ENCODE peak calls at places on chromosomes 5 and 9, in four cellular contexts. G is Peyer's patch, F is cardiac muscle cell, D is esophagus squamous epithelium. O is an unnamed sample.

GRCh38 chr5:146680846-146681585 is 165.0 kb upstream of the GPR151 start:
- DNase-seq in G (no peak), F (no peak), D (no peak), O (no peak)

GRCh38 chr9:136688274-136689107 is 1.2 kb upstream of the AGPAT2 start:
- DNase-seq in G (no peak), F (no peak), D (no peak), O (no peak)

GRCh38 chr9:91978739-91979414 is 28.8 kb upstream of the ROR2 start:
- DNase-seq in G (no peak), F (peak; percentile 56), D (no peak), O (peak; percentile 21)

GRCh38 chr5:98753507-98753906 is 20.0 kb upstream of the RGMB start:
- DNase-seq in G (no peak), F (no peak), D (no peak), O (no peak)

GRCh38 chr5:179558912-179559279 is 8.5 kb downstream of the RUFY1 start:
- DNase-seq in G (peak; percentile 59), F (peak; percentile 38), D (no peak), O (no peak)

GRCh38 chr9:7089391-7089790 is 331.6 kb downstream of the KDM4C start:
- DNase-seq in G (no peak), F (no peak), D (no peak), O (no peak)

GRCh38 chr5:10627185-10628115 is 63.6 kb downstream of the ANKRD33B start:
- DNase-seq in G (peak; percentile 73), F (peak; percentile 97), D (peak; percentile 35), O (peak; percentile 93)

GRCh38 chr9:135602789-135603481 is 36.4 kb downstream of the GLT6D1 start:
- DNase-seq in G (peak; percentile 52), F (peak; percentile 45), D (no peak), O (peak; percentile 57)

GRCh38 chr5:125194901-125195300 is 448.5 kb upstream of the ZNF608 start:
- DNase-seq in G (no peak), F (no peak), D (no peak), O (no peak)

GRCh38 chr5:94218374-94218773 is 400.0 kb downstream of the KIAA0825 start:
- DNase-seq in G (no peak), F (no peak), D (no peak), O (no peak)

GRCh38 chr5:148729182-148729581 is 74.9 kb upstream of the HTR4 start:
- DNase-seq in G (no peak), F (peak; percentile 59), D (no peak), O (no peak)
- TF ChIP-seq CTCF in G (no peak), F (peak; percentile 28), D (no peak), O (peak; percentile 21)

DNA sequence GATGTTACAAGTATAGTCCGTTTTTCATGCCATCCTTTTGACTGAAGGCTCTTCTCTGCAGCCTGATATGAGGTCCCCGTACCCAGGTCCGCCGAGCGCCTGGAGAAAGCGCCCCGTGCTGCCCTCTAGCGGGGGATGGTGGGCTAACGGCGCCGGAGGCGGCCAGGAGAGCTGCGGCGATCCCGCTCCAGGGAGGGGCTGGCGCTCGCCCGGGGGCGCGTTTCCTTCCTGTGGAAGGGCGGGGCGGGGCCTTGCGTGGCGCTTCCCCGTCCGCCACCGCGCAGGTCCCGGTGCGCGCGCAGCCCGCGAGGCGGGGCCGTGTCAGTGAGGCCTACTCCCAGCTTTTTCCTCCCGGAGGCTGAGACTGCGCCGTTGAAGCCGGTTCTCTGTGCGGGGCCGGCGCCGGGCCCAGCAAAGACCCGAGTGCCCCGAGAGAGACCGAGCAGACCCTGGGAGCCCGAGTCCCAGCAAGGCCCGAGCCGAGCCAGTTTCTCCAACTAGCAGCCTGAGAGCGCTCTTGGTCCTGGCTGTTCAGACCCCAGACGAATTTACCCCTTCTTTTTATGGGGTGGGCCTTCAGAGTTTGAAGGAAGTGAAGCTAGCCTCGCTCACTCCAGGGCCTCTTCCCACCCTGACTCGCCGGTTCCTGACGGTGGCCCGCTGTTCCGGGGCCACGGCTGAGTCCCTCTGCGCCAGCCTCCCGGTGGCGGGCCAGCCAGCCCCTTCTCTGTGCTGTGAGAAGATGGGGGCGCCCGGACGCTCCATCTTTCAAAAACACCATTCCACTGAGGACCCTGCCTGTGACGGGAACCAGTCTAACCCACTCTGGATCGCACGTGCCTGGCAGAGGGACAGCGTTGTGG is 9.7 kb upstream of the PHF2 start:
- DNase-seq in G (peak; percentile 100), F (peak; percentile 98), D (peak; percentile 86), O (peak; percentile 97)
- H3K27ac ChIP-seq in G (peak overlapping the region; percentile 94), F (peak overlapping the region; percentile 94), D (peak overlapping the region; percentile 90), O (peak overlapping the region; percentile 70)

GRCh38 chr5:1778138-1779020 is 21.3 kb downstream of the MRPL36 start:
- DNase-seq in G (no peak), F (no peak), D (no peak), O (no peak)
- H3K4me1 ChIP-seq in G (no peaks in the 10 kb centered on the region), F (peaks cover 16% of the 10 kb centered on the region), D (no peaks in the 10 kb centered on the region), O (peaks cover 19% of the 10 kb centered on the region)

GRCh38 chr5:78761831-78762230 is 113.3 kb upstream of the LHFPL2 start:
- DNase-seq in G (no peak), F (no peak), D (no peak), O (no peak)
- TF ChIP-seq CTCF in G (no peak), F (no peak), D (no peak), O (no peak)

GRCh38 chr9:93508207-93508606 is 54.8 kb upstream of the FAM120AOS start:
- DNase-seq in G (no peak), F (no peak), D (no peak), O (no peak)
- H3K27ac ChIP-seq in G (no peak overlapping the region), F (no peak overlapping the region), D (no peak overlapping the region), O (no peak overlapping the region)

DNA sequence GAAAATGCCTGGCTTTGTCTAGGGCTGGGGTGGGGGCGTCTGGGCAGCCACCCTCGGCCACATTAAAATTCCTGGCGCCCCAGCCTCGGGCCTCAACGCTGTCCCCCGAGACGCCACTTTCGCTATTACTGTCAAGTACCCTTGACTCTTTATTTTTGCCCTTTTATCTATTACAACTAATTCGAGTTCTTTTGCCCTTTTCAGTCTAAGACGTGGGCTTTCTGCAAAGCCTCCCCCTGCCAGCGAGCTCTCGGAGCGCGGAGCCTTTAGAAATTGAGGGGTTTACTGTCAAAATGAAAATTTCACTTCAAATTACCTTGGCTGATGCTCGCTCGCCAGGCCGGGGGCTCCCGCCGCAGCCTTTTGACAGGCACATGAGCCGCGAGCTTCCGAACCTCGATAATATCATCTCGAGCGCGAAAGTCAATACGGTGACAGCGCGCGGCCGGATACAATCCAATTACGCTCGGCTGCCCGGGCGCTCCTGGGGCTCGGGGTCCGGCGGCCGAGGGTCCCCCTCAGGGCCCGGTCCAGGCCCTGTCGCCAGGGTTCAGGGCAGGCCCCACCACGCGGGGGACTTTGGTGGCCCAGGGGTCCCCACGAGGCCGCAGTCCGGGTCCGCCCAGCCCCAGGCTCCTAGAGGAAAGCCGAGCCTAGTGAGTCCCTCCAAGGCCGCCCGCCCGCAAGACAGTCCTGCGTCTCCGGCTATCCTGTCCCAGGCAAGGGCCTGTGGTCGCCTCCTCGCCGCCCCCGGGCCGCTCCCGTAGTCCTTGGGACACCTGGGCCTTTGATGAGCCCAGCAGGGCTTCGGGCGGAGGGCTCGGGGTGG is 6.7 kb downstream of the IRX4 start:
- DNase-seq in G (no peak), F (peak; percentile 70), D (no peak), O (no peak)
- H3K4me1 ChIP-seq in G (no peaks in the 10 kb centered on the region), F (peaks cover 49% of the 10 kb centered on the region), D (peaks cover 5% of the 10 kb centered on the region), O (peaks cover 35% of the 10 kb centered on the region)

DNA sequence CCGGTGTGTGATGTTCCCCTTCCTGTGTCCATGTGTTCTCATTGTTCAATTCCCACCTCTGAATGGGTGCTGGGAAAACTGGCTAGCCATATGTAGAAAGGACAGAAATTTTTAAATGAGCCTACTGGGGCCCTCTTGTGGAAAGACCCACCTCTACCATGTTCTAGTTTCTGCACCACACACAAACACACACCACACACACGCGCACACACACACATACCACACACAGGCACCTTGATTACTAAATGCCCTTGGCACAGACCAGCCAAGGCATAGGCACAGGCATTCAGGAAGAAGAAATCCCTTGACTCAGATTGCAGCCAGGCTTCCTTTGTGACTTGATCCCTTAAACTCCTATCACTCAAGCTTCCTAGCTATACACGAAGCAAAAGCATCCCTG is 60.5 kb downstream of the SIL1 start:
- DNase-seq in G (no peak), F (peak; percentile 41), D (no peak), O (peak; percentile 2)
- TF ChIP-seq CTCF in G (no peak), F (peak; percentile 44), D (no peak), O (peak; percentile 45)

DNA sequence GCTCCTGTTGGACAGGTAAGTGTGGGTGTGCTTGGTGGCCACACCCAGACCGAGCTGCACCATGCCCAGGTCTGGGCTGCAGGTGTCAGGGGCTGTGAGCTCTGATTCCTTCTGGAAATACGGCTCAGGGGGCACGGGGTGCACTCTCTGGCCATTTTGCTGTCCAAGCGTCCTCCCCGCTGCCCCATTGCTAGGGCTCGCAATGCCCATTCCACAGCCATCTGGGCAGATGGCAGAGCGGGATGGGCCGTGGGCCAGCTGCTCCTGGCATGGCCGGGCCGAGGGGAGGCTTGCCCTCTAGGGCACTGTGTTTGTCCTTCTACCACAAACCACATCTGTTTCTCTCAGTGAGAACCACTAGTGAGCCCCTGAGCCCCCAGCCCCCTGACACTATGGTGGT is 67.9 kb upstream of the RXRA start:
- DNase-seq in G (no peak), F (no peak), D (no peak), O (no peak)
- H3K27ac ChIP-seq in G (no peak overlapping the region), F (no peak overlapping the region), D (no peak overlapping the region), O (no peak overlapping the region)

GRCh38 chr5:88486466-88486865 is 217.8 kb upstream of the TMEM161B start:
- DNase-seq in G (no peak), F (no peak), D (no peak), O (no peak)
- H3K4me1 ChIP-seq in G (no peaks in the 10 kb centered on the region), F (no peaks in the 10 kb centered on the region), D (no peaks in the 10 kb centered on the region), O (no peaks in the 10 kb centered on the region)

GRCh38 chr5:158387499-158387898 is 528.6 kb upstream of the CLINT1 start:
- DNase-seq in G (no peak), F (no peak), D (no peak), O (no peak)

GRCh38 chr5:158385982-158386381 is 527.0 kb upstream of the CLINT1 start:
- DNase-seq in G (no peak), F (no peak), D (no peak), O (no peak)

GRCh38 chr5:158390556-158390955 is 531.6 kb upstream of the CLINT1 start:
- DNase-seq in G (no peak), F (no peak), D (no peak), O (peak; percentile 46)

GRCh38 chr5:158389786-158390185 is 530.8 kb upstream of the CLINT1 start:
- DNase-seq in G (no peak), F (no peak), D (no peak), O (no peak)

GRCh38 chr5:158388018-158388417 is 529.1 kb upstream of the CLINT1 start:
- DNase-seq in G (no peak), F (no peak), D (no peak), O (no peak)
- TF ChIP-seq CTCF in G (no peak), F (no peak), D (no peak), O (no peak)